ENCODE peak calls at places on chromosomes 2 and 18, in eight cellular contexts. Y is CD8-positive, alpha-beta T cell; Z is A549; H is cardiac fibroblast; U is stimulated activated CD4-positive, alpha-beta T cell treated with anti-CD3 and anti-CD28 coated beads, Interleukin-4, amount 100 ng/mL, for 48 hours; O is stimulated activated CD8-positive, alpha-beta memory T cell treated with anti-CD3 and anti-CD28 coated beads, Interleukin-15, amount 100 ng/mL, for 4 hours; P is OCI-LY7; R is right cardiac atrium. S is an unnamed sample.

GRCh38 chr2:52135235-52135634 is 1103.3 kb upstream of the NRXN1 start:
- DNase-seq in Y (no peak), Z (no peak), H (peak), U (no peak), O (no peak), P (no peak), R (no peak), S (no peak)

GRCh38 chr18:48139427-48140347 is 209.2 kb upstream of the SMAD2 start:
- DNase-seq in Y (no peak), Z (no peak), H (no peak), U (no peak), O (no peak), P (no peak), R (peak), S (no peak)

GRCh38 chr2:204024503-204024902 is 87.9 kb downstream of the ICOS start:
- DNase-seq in Y (no peak), Z (peak), H (peak), U (no peak), O (no peak), P (peak), R (no peak), S (peak)

GRCh38 chr2:223971731-223972130 is 14.5 kb downstream of the MRPL44 start:
- DNase-seq in Y (no peak), Z (no peak), H (no peak), U (no peak), O (no peak), P (no peak), R (no peak), S (no peak)

GRCh38 chr2:28174211-28174610 is 218.4 kb upstream of the FOSL2 start:
- DNase-seq in Y (no peak), Z (no peak), H (no peak), U (no peak), O (no peak), P (no peak), R (no peak), S (no peak)

GRCh38 chr2:28442328-28442727 is 49.7 kb downstream of the FOSL2 start:
- DNase-seq in Y (no peak), Z (no peak), H (no peak), U (no peak), O (no peak), P (no peak), R (no peak), S (no peak)

GRCh38 chr2:127559454-127559853 is 24.0 kb downstream of the MYO7B start:
- DNase-seq in Y (no peak), Z (no peak), H (no peak), U (no peak), O (no peak), P (no peak), R (no peak), S (no peak)

GRCh38 chr18:23825496-23825895 is 136.2 kb downstream of the LAMA3 start:
- DNase-seq in Y (no peak), Z (no peak), H (no peak), U (no peak), O (no peak), P (no peak), R (no peak), S (no peak)

GRCh38 chr2:177806025-177806424 is 266.6 kb downstream of the PDE11A start:
- DNase-seq in Y (no peak), Z (no peak), H (peak), U (no peak), O (no peak), P (no peak), R (no peak), S (peak)

GRCh38 chr2:96927420-96928171 is 57.7 kb upstream of the SEMA4C start:
- DNase-seq in Y (no peak), Z (no peak), H (peak), U (no peak), O (no peak), P (no peak), R (peak), S (peak)

GRCh38 chr2:21042958-21043743 is 722 bp downstream of the APOB start:
- DNase-seq in Y (peak), Z (peak), H (peak), U (peak), O (peak), P (peak), R (peak), S (no peak)

GRCh38 chr2:16102976-16103380 is 162.6 kb downstream of the MYCN start:
- DNase-seq in Y (no peak), Z (no peak), H (no peak), U (no peak), O (no peak), P (no peak), R (no peak), S (no peak)

GRCh38 chr18:6557470-6558245 is 142.9 kb upstream of the L3MBTL4 start:
- DNase-seq in Y (no peak), Z (no peak), H (no peak), U (no peak), O (no peak), P (no peak), R (no peak), S (no peak)

GRCh38 chr2:108625186-108625827 is 91.0 kb downstream of the LIMS1 start:
- DNase-seq in Y (no peak), Z (no peak), H (no peak), U (no peak), O (no peak), P (no peak), R (no peak), S (no peak)

GRCh38 chr2:102119255-102119654 is 23.3 kb upstream of the IL1R1 start:
- DNase-seq in Y (no peak), Z (no peak), H (peak), U (no peak), O (no peak), P (no peak), R (no peak), S (no peak)

GRCh38 chr2:214492152-214492551 is 81.3 kb downstream of the VWC2L start:
- DNase-seq in Y (no peak), Z (no peak), H (no peak), U (no peak), O (no peak), P (no peak), R (no peak), S (no peak)

GRCh38 chr2:226730487-226730886 is 69.1 kb downstream of the IRS1 start:
- DNase-seq in Y (no peak), Z (no peak), H (peak), U (no peak), O (no peak), P (no peak), R (no peak), S (peak)

GRCh38 chr2:216761809-216762208 is 66.5 kb upstream of the IGFBP5 start:
- DNase-seq in Y (no peak), Z (no peak), H (no peak), U (no peak), O (no peak), P (no peak), R (no peak), S (no peak)

GRCh38 chr2:107607054-107607453 is 219.6 kb upstream of the RGPD4 start:
- DNase-seq in Y (no peak), Z (no peak), H (no peak), U (no peak), O (no peak), P (no peak), R (no peak), S (no peak)

GRCh38 chr2:26991717-26992116 is 21.3 kb downstream of the MAPRE3 start:
- DNase-seq in Y (no peak), Z (no peak), H (no peak), U (no peak), O (no peak), P (no peak), R (no peak), S (no peak)

GRCh38 chr2:127423476-127423840 is 5.2 kb downstream of the PROC start:
- DNase-seq in Y (no peak), Z (no peak), H (no peak), U (no peak), O (no peak), P (no peak), R (peak), S (no peak)

GRCh38 chr18:79664525-79665125 is 15.0 kb upstream of the CTDP1 start:
- DNase-seq in Y (no peak), Z (no peak), H (peak), U (no peak), O (no peak), P (no peak), R (no peak), S (peak)

GRCh38 chr18:34224423-34225217 is at the start of gene NOL4:
- DNase-seq in Y (no peak), Z (no peak), H (peak), U (no peak), O (no peak), P (no peak), R (peak), S (no peak)

GRCh38 chr2:191929288-191929687 is 82.4 kb upstream of the CAVIN2 start:
- DNase-seq in Y (no peak), Z (no peak), H (peak), U (no peak), O (no peak), P (no peak), R (no peak), S (no peak)

GRCh38 chr2:178397002-178397605 is 53.9 kb downstream of the PRKRA start:
- DNase-seq in Y (no peak), Z (peak), H (peak), U (no peak), O (no peak), P (peak), R (no peak), S (peak)

GRCh38 chr2:207546822-207547221 is 17.1 kb downstream of the CREB1 start:
- DNase-seq in Y (no peak), Z (no peak), H (peak), U (no peak), O (no peak), P (no peak), R (no peak), S (no peak)

GRCh38 chr2:170073288-170073687 is 104.7 kb upstream of the MYO3B start:
- DNase-seq in Y (no peak), Z (no peak), H (peak), U (no peak), O (no peak), P (no peak), R (no peak), S (peak)

GRCh38 chr18:2716394-2717326 is 61.1 kb downstream of the SMCHD1 start:
- DNase-seq in Y (no peak), Z (no peak), H (no peak), U (no peak), O (no peak), P (no peak), R (peak), S (no peak)

GRCh38 chr2:27730249-27730648 is 41.3 kb upstream of the MRPL33 start:
- DNase-seq in Y (no peak), Z (no peak), H (no peak), U (no peak), O (no peak), P (no peak), R (no peak), S (no peak)

GRCh38 chr2:130878316-130878715 is 41.6 kb downstream of the ARHGEF4 start:
- DNase-seq in Y (no peak), Z (no peak), H (no peak), U (no peak), O (no peak), P (no peak), R (no peak), S (no peak)

GRCh38 chr2:210315015-210315807 is at the start of gene MYL1:
- DNase-seq in Y (no peak), Z (no peak), H (no peak), U (no peak), O (no peak), P (no peak), R (no peak), S (no peak)

GRCh38 chr2:209102319-209102718 is 321.5 kb upstream of the MAP2 start:
- DNase-seq in Y (no peak), Z (no peak), H (no peak), U (no peak), O (no peak), P (no peak), R (no peak), S (no peak)